ENCODE peak calls at places on chromosomes 4 and X, in six cellular contexts. B, W, S, G, V and E are unnamed samples.

GRCh38 chr4:39043058-39043696 is 11.0 kb upstream of the TMEM156 start:
- DNase-seq in B (no peak), W (no peak), S (no peak), G (no peak), V (no peak), E (no peak)

GRCh38 chrX:78105944-78106650 is 2.0 kb downstream of the PGK1 start:
- DNase-seq in B (no peak), W (no peak), S (no peak), G (no peak), V (no peak), E (no peak)

GRCh38 chrX:28639502-28639901 is 52.3 kb downstream of the IL1RAPL1 start:
- DNase-seq in B (no peak), W (no peak), S (no peak), G (no peak), V (no peak), E (no peak)

GRCh38 chrX:72604112-72604511 is 31.5 kb upstream of the HDAC8 start:
- DNase-seq in B (no peak), W (no peak), S (no peak), G (no peak), V (no peak), E (no peak)

GRCh38 chr4:55512922-55513571 is 33.7 kb downstream of the CLOCK start:
- DNase-seq in B (no peak), W (no peak), S (no peak), G (no peak), V (no peak), E (no peak)

GRCh38 chr4:94131212-94131611 is 76.5 kb upstream of the SMARCAD1 start:
- DNase-seq in B (no peak), W (no peak), S (no peak), G (no peak), V (no peak), E (no peak)

GRCh38 chr4:39613093-39613656 is 25.5 kb downstream of the SMIM14 start:
- DNase-seq in B (no peak), W (no peak), S (peak), G (no peak), V (no peak), E (no peak)

GRCh38 chrX:39195156-39195555 is 393.9 kb downstream of the MID1IP1 start:
- DNase-seq in B (peak), W (peak), S (no peak), G (no peak), V (peak), E (no peak)

GRCh38 chr4:153467154-153467896 is 1.2 kb downstream of the TMEM131L start:
- DNase-seq in B (peak), W (no peak), S (peak), G (no peak), V (peak), E (no peak)

GRCh38 chrX:17968367-17968766 is 107.3 kb upstream of the RAI2 start:
- DNase-seq in B (no peak), W (no peak), S (no peak), G (no peak), V (no peak), E (no peak)

GRCh38 chr4:90317785-90318184 is 190.6 kb downstream of the CCSER1 start:
- DNase-seq in B (no peak), W (no peak), S (peak), G (no peak), V (no peak), E (no peak)

GRCh38 chr4:75432683-75433082 is 81.5 kb downstream of the RCHY1 start:
- DNase-seq in B (peak), W (no peak), S (peak), G (no peak), V (no peak), E (no peak)

GRCh38 chrX:24838624-24839023 is 144.9 kb downstream of the POLA1 start:
- DNase-seq in B (peak), W (no peak), S (peak), G (peak), V (no peak), E (no peak)

GRCh38 chrX:124805486-124805885 is 459.1 kb downstream of the SH2D1A start:
- DNase-seq in B (no peak), W (no peak), S (no peak), G (no peak), V (no peak), E (no peak)

GRCh38 chr4:185654311-185654710 is 119.0 kb upstream of the PDLIM3 start:
- DNase-seq in B (no peak), W (no peak), S (no peak), G (no peak), V (no peak), E (no peak)
- TF ChIP-seq CTCF in B (no peak), W (no peak), S (no peak), G (no peak), V (no peak), E (no peak)

GRCh38 chr4:182925298-182925738 is 8.1 kb upstream of the DCTD start:
- DNase-seq in B (peak), W (no peak), S (peak), G (peak), V (peak), E (no peak)
- TF ChIP-seq CTCF in B (peak), W (no peak), S (peak), G (peak), V (no peak), E (no peak)

GRCh38 chrX:109392895-109393294 is 89.0 kb downstream of the GUCY2F start:
- DNase-seq in B (no peak), W (no peak), S (no peak), G (no peak), V (no peak), E (no peak)

GRCh38 chrX:109390556-109390955 is 91.3 kb downstream of the GUCY2F start:
- DNase-seq in B (no peak), W (no peak), S (no peak), G (no peak), V (no peak), E (no peak)

GRCh38 chrX:109389917-109390316 is 92.0 kb downstream of the GUCY2F start:
- DNase-seq in B (no peak), W (no peak), S (no peak), G (no peak), V (no peak), E (no peak)

GRCh38 chrX:109399831-109400230 is 82.1 kb downstream of the GUCY2F start:
- DNase-seq in B (no peak), W (no peak), S (no peak), G (no peak), V (no peak), E (no peak)

DNA sequence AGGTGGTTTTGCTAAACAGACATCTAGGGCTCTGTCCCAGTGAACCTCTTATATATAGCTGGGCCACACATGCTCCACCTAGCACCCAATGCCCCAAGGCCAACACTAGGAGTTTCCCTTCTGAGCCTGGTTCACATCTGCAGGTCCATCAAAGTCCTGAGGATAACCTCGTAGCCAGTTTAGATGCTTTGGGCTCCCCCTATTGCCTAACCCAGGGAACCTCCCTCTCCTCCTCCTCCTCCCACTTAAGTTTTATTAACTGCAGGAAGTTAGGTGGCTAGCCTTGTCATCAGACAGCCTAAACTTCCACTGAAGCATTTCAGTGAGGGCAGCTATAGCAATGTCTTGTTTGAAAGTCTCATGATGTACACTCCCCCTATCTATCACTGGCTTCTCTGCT is 88.0 kb downstream of the GUCY2F start:
- DNase-seq in B (no peak), W (no peak), S (no peak), G (no peak), V (no peak), E (no peak)
- TF ChIP-seq CTCF in B (no peak), W (no peak), S (no peak), G (no peak), V (no peak), E (no peak)

GRCh38 chr4:139849219-139849618 is 183.6 kb downstream of the MGST2 start:
- DNase-seq in B (no peak), W (no peak), S (no peak), G (no peak), V (no peak), E (no peak)

GRCh38 chr4:139851133-139851532 is 185.5 kb downstream of the MGST2 start:
- DNase-seq in B (no peak), W (no peak), S (no peak), G (no peak), V (no peak), E (no peak)

GRCh38 chr4:139851639-139852038 is 186.0 kb downstream of the MGST2 start:
- DNase-seq in B (no peak), W (no peak), S (no peak), G (no peak), V (no peak), E (no peak)

GRCh38 chr4:139853309-139853708 is 187.7 kb downstream of the MGST2 start:
- DNase-seq in B (no peak), W (no peak), S (no peak), G (no peak), V (no peak), E (no peak)

GRCh38 chr4:139852612-139853269 is 187.1 kb downstream of the MGST2 start:
- DNase-seq in B (no peak), W (no peak), S (peak), G (no peak), V (no peak), E (no peak)
- TF ChIP-seq CTCF in B (no peak), W (no peak), S (no peak), G (no peak), V (no peak), E (no peak)

GRCh38 chr4:2245787-2246275 is 3.9 kb upstream of the HAUS3 start:
- DNase-seq in B (no peak), W (peak), S (no peak), G (peak), V (no peak), E (no peak)

GRCh38 chr4:2246384-2247127 is 4.6 kb upstream of the HAUS3 start:
- DNase-seq in B (no peak), W (peak), S (no peak), G (peak), V (peak), E (peak)

GRCh38 chr4:2241410-2242353 is at the start of the genes HAUS3 and POLN:
- DNase-seq in B (peak), W (peak), S (peak), G (peak), V (peak), E (peak)

GRCh38 chr4:2244947-2245786 is 3.2 kb upstream of the HAUS3 start:
- DNase-seq in B (no peak), W (peak), S (no peak), G (peak), V (no peak), E (peak)

DNA sequence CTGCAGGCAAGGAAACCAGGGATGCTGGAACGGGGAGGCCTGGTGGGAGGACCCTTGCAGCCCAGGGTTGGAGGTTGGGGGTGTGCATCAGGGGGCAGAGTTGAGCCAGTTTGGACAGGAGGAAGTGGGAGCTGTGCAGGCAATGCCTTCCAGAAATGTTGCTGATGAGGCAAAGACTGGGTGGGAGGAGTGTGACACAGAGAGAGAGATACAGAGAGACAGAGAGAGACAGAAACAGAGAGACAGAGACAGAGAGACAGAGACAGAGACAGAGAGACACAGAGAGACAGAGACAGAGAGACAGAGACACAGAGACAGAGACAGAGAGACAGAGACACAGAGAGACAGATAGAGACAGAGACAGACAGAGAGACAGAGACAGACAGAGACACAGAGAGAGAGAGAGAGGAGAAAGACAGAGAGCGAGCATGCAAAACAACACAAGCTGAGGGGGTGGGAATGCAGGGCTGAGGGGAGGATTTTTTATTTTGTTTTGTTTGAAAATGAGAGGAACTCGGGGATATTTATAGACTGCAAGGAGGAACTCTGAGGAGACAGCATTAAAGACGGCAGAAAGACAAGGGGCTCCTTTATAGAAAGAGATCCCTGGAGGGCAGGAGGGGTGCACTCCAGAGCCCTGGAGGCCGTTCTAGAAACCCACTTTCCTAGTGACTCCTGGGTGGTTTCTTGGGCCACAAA is 1.9 kb upstream of the HAUS3 start:
- DNase-seq in B (no peak), W (peak), S (peak), G (peak), V (peak), E (no peak)
- TF ChIP-seq CTCF in B (no peak), W (no peak), S (no peak), G (peak), V (no peak), E (no peak)

DNA sequence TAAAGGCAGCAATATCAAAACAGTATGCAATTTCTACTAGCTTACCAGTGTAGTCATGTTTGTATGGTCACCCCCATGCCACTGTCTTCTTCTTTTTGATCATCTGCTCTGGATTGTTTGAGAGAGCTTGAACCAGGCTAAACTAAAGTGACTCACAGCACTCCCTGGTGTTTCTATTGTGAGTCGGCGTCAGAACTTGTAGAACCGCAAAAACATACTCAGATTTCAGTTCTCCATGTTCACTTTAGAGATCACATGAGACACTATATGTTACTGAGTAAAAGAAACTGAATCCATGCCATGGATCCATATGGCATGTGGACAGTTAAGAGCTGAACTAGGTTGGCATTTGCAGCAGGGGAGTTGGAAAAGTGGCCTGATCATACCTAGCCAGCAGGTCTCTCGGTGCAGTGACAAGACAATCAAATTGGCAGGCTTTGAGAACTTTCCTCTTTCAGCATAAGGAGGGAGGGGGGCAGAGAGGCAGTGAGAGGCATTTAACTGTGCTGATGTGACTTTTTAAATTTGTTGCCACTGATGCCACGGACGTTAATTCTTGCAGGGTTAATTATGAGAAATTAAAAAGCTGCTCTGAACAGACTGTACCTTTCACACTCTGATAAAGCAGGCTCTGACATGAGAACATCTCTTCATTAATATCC is 88.4 kb downstream of the AFF2 start:
- DNase-seq in B (no peak), W (no peak), S (peak), G (no peak), V (no peak), E (no peak)
- TF ChIP-seq CTCF in B (no peak), W (no peak), S (no peak), G (no peak), V (no peak), E (no peak)